ENCODE peak calls at places on chromosomes 6 and 20, in six cellular contexts. Z is CD8-positive, alpha-beta memory T cell; A is GM23248; J is WERI-Rb-1; K is mammary epithelial cell; S is aorta. Y is an unnamed sample.

GRCh38 chr6:73394577-73395354 is at the start of gene DDX43:
- DNase-seq in K (no peak), Z (peak; percentile 42), S (peak; percentile 69), J (no peak), A (peak; percentile 58), Y (no peak)

GRCh38 chr6:37650071-37650481 is 47.6 kb downstream of the MDGA1 start:
- DNase-seq in Z (no peak), K (no peak), J (no peak), A (no peak), S (no peak), Y (peak; percentile 93)

GRCh38 chr6:7493866-7494265 is 47.6 kb upstream of the DSP start:
- DNase-seq in J (no peak), S (no peak), K (no peak), A (no peak), Z (no peak), Y (no peak)

GRCh38 chr6:158688860-158689259 is 39.0 kb downstream of the SYTL3 start:
- DNase-seq in Z (no peak), S (no peak), K (peak; percentile 49), J (no peak), A (peak; percentile 50), Y (no peak)

GRCh38 chr20:1322511-1323245 is 6.3 kb downstream of the SDCBP2 start:
- DNase-seq in A (peak; percentile 98), Z (no peak), S (no peak), K (peak; percentile 47), J (no peak), Y (peak; percentile 35)

GRCh38 chr6:21402368-21402767 is 191.2 kb upstream of the SOX4 start:
- DNase-seq in S (no peak), K (peak; percentile 23), Z (no peak), A (peak; percentile 83), J (no peak), Y (peak; percentile 14)

GRCh38 chr20:6975326-6975725 is 207.8 kb downstream of the BMP2 start:
- DNase-seq in K (peak; percentile 48), S (no peak), A (no peak), J (no peak), Z (no peak), Y (no peak)

GRCh38 chr20:34437330-34437986 is 74.4 kb downstream of the ITCH start:
- DNase-seq in A (peak; percentile 41), K (no peak), Z (no peak), S (no peak), J (no peak), Y (no peak)

GRCh38 chr6:151497935-151498726 is 4.3 kb downstream of the CCDC170 start:
- DNase-seq in S (no peak), A (peak; percentile 11), Z (no peak), J (no peak), K (peak; percentile 31), Y (no peak)

DNA sequence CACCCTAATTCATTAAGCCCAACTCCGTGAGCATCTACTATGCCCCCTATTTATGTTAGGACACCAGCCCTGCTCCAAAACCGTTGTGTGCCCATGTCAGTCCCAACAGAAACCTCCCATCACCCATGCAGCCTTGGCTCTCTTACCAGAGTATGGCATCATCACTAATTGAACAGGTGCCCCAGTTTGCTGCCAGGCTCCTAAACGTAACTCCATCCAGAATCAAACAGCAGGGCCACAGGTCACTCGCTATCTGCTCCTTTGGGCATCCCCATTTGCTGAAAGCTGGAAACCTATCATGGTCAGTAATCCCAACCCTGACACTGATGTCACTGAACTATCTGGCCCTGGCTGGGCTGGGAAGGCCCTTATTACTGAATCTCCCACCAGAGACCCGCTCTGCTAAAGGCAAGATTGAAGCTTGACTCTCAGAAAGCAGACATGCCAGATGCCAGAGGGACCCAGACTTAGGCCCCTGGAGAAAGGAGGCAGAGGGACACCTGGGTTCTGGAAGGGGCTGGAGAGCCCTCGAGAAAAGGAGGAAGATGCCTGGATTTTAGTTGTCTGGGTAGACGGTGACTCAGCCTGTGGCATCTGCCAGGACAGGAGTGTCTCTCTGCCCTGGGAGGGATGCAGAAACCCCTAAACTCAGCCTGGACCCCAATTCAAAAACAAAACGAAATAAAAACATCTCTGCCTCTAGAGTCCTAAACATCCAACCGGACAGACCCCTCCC is 14.0 kb downstream of the MUCL3 start:
- DNase-seq in Z (no peak), A (peak; percentile 35), J (no peak), K (no peak), S (no peak), Y (peak; percentile 59)
- H3K4me3 ChIP-seq in Z (peak overlapping the region; percentile 65), A (peak overlapping the region; percentile 64), J (peak overlapping the region; percentile 60), K (no peak overlapping the region), S (no peak overlapping the region), Y (peak overlapping the region; percentile 77)

DNA sequence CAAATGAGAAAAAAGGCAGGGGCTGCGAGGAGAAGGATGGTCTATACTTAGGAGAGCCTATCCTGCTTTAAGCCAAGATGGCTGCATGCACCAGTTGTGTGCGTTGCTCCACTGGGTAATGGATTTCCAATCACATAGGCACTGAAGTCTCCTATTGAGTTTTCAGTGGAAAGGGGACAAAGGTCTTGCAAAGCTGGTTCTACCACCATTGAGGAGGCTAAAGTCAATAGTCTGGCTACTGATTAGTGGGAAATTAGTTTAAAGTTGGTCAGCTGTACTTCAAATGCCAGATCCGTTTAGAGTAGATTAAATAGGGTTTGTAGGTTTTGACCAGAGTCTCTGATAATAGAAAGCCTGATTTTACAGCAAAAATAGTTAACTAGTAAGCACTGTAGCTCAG is 104.9 kb downstream of the SESN1 start:
- DNase-seq in J (no peak), Z (no peak), K (no peak), A (no peak), S (no peak), Y (no peak)
- H3K36me3 ChIP-seq in J (peaks cover 75% of the 10 kb centered on the region), Z (peaks cover 38% of the 10 kb centered on the region), K (peaks cover 40% of the 10 kb centered on the region), A (peaks cover 47% of the 10 kb centered on the region), S (peaks cover 6% of the 10 kb centered on the region), Y (peaks cover 38% of the 10 kb centered on the region)

GRCh38 chr6:46993846-46994245 is 48.3 kb downstream of the ADGRF1 start:
- DNase-seq in K (peak; percentile 95), J (no peak), Z (no peak), S (no peak), A (peak; percentile 81), Y (no peak)

GRCh38 chr6:46994933-46995332 is 47.2 kb downstream of the ADGRF1 start:
- DNase-seq in K (no peak), A (no peak), Z (no peak), S (no peak), J (no peak), Y (no peak)

GRCh38 chr6:46990031-46990644 is 52.0 kb downstream of the ADGRF1 start:
- DNase-seq in J (no peak), A (no peak), K (no peak), S (no peak), Z (no peak), Y (no peak)

GRCh38 chr6:46985943-46986342 is 56.2 kb downstream of the ADGRF1 start:
- DNase-seq in S (no peak), A (peak; percentile 33), Z (no peak), J (no peak), K (peak; percentile 48), Y (no peak)

DNA sequence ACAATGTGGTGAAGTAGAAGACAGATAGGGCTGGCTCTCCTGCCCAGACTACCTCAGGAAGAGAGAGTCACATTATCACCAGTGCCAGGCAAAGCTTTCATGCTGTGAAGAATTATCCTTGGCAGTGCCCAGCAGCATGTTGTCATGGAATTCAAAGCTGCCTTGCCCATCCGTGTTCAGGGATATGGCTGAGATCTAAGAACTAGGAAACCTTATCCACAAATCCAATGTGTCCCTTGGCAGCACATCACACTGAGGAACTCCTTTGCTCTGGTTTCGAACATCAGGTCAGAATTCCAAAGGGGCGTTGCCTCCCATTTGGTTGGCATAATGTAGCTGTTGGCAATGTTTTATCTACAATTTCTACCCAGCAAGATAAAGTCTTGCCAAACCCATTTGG is 52.7 kb downstream of the ADGRF1 start:
- DNase-seq in Z (no peak), J (no peak), A (no peak), K (no peak), S (no peak), Y (no peak)
- H3K27ac ChIP-seq in Z (no peak overlapping the region), J (no peak overlapping the region), A (no peak overlapping the region), K (no peak overlapping the region), S (no peak overlapping the region), Y (no peak overlapping the region)

GRCh38 chr20:13786143-13786828 is 1.5 kb downstream of the NDUFAF5 start:
- DNase-seq in K (no peak), J (no peak), Z (no peak), S (no peak), A (no peak), Y (no peak)
- H3K4me3 ChIP-seq in K (peak overlapping the region; percentile 95), J (peak overlapping the region; percentile 91), Z (peak overlapping the region; percentile 37), S (peak overlapping the region; percentile 69), A (peak overlapping the region; percentile 94), Y (peak overlapping the region; percentile 100)

DNA sequence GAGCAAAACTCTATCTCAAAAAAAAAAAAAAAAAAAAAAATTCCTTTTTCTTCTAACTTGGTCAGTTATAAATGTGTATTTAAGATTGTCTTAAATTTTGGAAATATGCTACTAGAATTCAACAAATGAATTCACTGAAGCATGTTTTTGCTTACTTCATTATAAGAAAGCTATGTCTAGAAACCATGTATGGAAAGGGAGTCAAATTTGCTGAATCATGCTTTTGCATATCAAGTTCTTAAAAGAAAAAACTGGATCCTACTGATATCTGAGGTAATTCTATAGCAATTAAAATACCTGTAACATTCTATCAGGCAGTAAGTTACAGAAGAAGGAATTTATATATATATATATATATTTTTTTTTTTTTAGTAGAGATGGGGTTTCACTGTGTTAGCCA is 27.7 kb downstream of the AKIRIN2 start:
- DNase-seq in Z (no peak), S (no peak), A (no peak), J (no peak), K (no peak), Y (no peak)
- H3K36me3 ChIP-seq in Z (peaks cover 14% of the 10 kb centered on the region), S (peaks cover 2% of the 10 kb centered on the region), A (peaks cover 39% of the 10 kb centered on the region), J (peaks cover 59% of the 10 kb centered on the region), K (peaks cover 37% of the 10 kb centered on the region), Y (peaks cover 75% of the 10 kb centered on the region)

GRCh38 chr20:20815711-20816455 is 103.4 kb upstream of the RALGAPA2 start:
- DNase-seq in A (no peak), Z (no peak), K (no peak), J (no peak), S (no peak), Y (no peak)
- H3K27ac ChIP-seq in A (no peak overlapping the region), Z (no peak overlapping the region), K (no peak overlapping the region), J (no peak overlapping the region), S (no peak overlapping the region), Y (peak overlapping the region; percentile 50)

GRCh38 chr20:15610700-15611277 is 962.5 kb downstream of the KIF16B start:
- DNase-seq in S (no peak), K (no peak), A (no peak), Z (no peak), J (no peak), Y (no peak)

GRCh38 chr20:15609956-15610355 is 963.3 kb downstream of the KIF16B start:
- DNase-seq in S (no peak), K (no peak), J (no peak), A (no peak), Z (no peak), Y (no peak)

GRCh38 chr20:15613530-15613929 is 959.7 kb downstream of the KIF16B start:
- DNase-seq in J (no peak), K (no peak), Z (no peak), S (no peak), A (no peak), Y (no peak)

GRCh38 chr20:15612746-15613145 is 960.5 kb downstream of the KIF16B start:
- DNase-seq in J (no peak), Z (no peak), S (no peak), K (no peak), A (no peak), Y (no peak)

GRCh38 chr20:15611579-15611978 is 961.7 kb downstream of the KIF16B start:
- DNase-seq in A (no peak), J (no peak), S (no peak), Z (no peak), K (no peak), Y (no peak)
- H3K4me3 ChIP-seq in A (no peak overlapping the region), J (no peak overlapping the region), S (no peak overlapping the region), Z (no peak overlapping the region), K (no peak overlapping the region), Y (no peak overlapping the region)